ENCODE peak calls at places on chromosomes 1 and 21, in four cellular contexts. One of them, this sample, is unnamed.

GRCh38 chr1:228734881-228735801 is at the start of gene RHOU:
- DNase-seq in fibroblast of the aortic adventitia: peak
- DNase-seq in choroid plexus epithelial cell: peak
- DNase-seq in progenitor cell of endocrine pancreas: peak
- DNase-seq in this sample: peak

GRCh38 chr1:153649867-153650235 is 8.7 kb upstream of the SNAPIN start:
- DNase-seq in fibroblast of the aortic adventitia: no peak
- DNase-seq in choroid plexus epithelial cell: no peak
- DNase-seq in progenitor cell of endocrine pancreas: no peak
- DNase-seq in this sample: no peak

GRCh38 chr21:21000576-21001175 is 2.5 kb downstream of the NCAM2 start:
- DNase-seq in fibroblast of the aortic adventitia: no peak
- DNase-seq in choroid plexus epithelial cell: no peak
- DNase-seq in progenitor cell of endocrine pancreas: no peak
- DNase-seq in this sample: peak

GRCh38 chr1:232543194-232543593 is 86.7 kb downstream of the SIPA1L2 start:
- DNase-seq in fibroblast of the aortic adventitia: no peak
- DNase-seq in choroid plexus epithelial cell: no peak
- DNase-seq in progenitor cell of endocrine pancreas: no peak
- DNase-seq in this sample: no peak

GRCh38 chr1:26771643-26772321 is 16.0 kb upstream of the PIGV start:
- DNase-seq in fibroblast of the aortic adventitia: peak
- DNase-seq in choroid plexus epithelial cell: peak
- DNase-seq in progenitor cell of endocrine pancreas: no peak
- DNase-seq in this sample: peak

GRCh38 chr1:74053407-74053806 is 144.6 kb downstream of the LRRIQ3 start:
- DNase-seq in fibroblast of the aortic adventitia: no peak
- DNase-seq in choroid plexus epithelial cell: no peak
- DNase-seq in progenitor cell of endocrine pancreas: no peak
- DNase-seq in this sample: no peak

GRCh38 chr1:19061343-19061742 is 104.9 kb upstream of the IFFO2 start:
- DNase-seq in fibroblast of the aortic adventitia: no peak
- DNase-seq in choroid plexus epithelial cell: no peak
- DNase-seq in progenitor cell of endocrine pancreas: no peak
- DNase-seq in this sample: no peak

GRCh38 chr1:224544276-224544675 is 71.8 kb upstream of the CNIH3 start:
- DNase-seq in fibroblast of the aortic adventitia: peak
- DNase-seq in choroid plexus epithelial cell: no peak
- DNase-seq in progenitor cell of endocrine pancreas: no peak
- DNase-seq in this sample: no peak

GRCh38 chr1:199862047-199862446 is 165.5 kb upstream of the NR5A2 start:
- DNase-seq in fibroblast of the aortic adventitia: no peak
- DNase-seq in choroid plexus epithelial cell: no peak
- DNase-seq in progenitor cell of endocrine pancreas: no peak
- DNase-seq in this sample: no peak

GRCh38 chr1:39995973-39996393 is 41.0 kb downstream of the MFSD2A start:
- DNase-seq in fibroblast of the aortic adventitia: no peak
- DNase-seq in choroid plexus epithelial cell: no peak
- DNase-seq in progenitor cell of endocrine pancreas: no peak
- DNase-seq in this sample: no peak

GRCh38 chr1:103948526-103948925 is 198.8 kb downstream of the AMY1C start:
- DNase-seq in fibroblast of the aortic adventitia: no peak
- DNase-seq in choroid plexus epithelial cell: peak
- DNase-seq in progenitor cell of endocrine pancreas: no peak
- DNase-seq in this sample: no peak

GRCh38 chr1:93842750-93843500 is 36.1 kb downstream of the DNTTIP2 start:
- DNase-seq in fibroblast of the aortic adventitia: peak
- DNase-seq in choroid plexus epithelial cell: no peak
- DNase-seq in progenitor cell of endocrine pancreas: no peak
- DNase-seq in this sample: peak

GRCh38 chr1:26787381-26787705 is 407 bp upstream of the PIGV start:
- DNase-seq in fibroblast of the aortic adventitia: peak
- DNase-seq in choroid plexus epithelial cell: peak
- DNase-seq in progenitor cell of endocrine pancreas: no peak
- DNase-seq in this sample: no peak

GRCh38 chr1:70008658-70009057 is 196.7 kb downstream of the LRRC40 start:
- DNase-seq in fibroblast of the aortic adventitia: no peak
- DNase-seq in choroid plexus epithelial cell: peak
- DNase-seq in progenitor cell of endocrine pancreas: no peak
- DNase-seq in this sample: no peak

GRCh38 chr1:39842726-39843305 is 40.5 kb downstream of the TRIT1 start:
- DNase-seq in fibroblast of the aortic adventitia: no peak
- DNase-seq in choroid plexus epithelial cell: no peak
- DNase-seq in progenitor cell of endocrine pancreas: no peak
- DNase-seq in this sample: no peak

GRCh38 chr1:206856674-206857464 is 8.6 kb upstream of the IL20 start:
- DNase-seq in fibroblast of the aortic adventitia: no peak
- DNase-seq in choroid plexus epithelial cell: peak
- DNase-seq in progenitor cell of endocrine pancreas: no peak
- DNase-seq in this sample: no peak

GRCh38 chr1:67135354-67135753 is 584 bp upstream of the C1orf141 start:
- DNase-seq in fibroblast of the aortic adventitia: peak
- DNase-seq in choroid plexus epithelial cell: peak
- DNase-seq in progenitor cell of endocrine pancreas: no peak
- DNase-seq in this sample: peak

GRCh38 chr1:25037174-25038074 is 107.3 kb upstream of the RUNX3 start:
- DNase-seq in fibroblast of the aortic adventitia: peak
- DNase-seq in choroid plexus epithelial cell: peak
- DNase-seq in progenitor cell of endocrine pancreas: no peak
- DNase-seq in this sample: peak

GRCh38 chr1:13967707-13968106 is 267.7 kb downstream of the PRDM2 start:
- DNase-seq in fibroblast of the aortic adventitia: no peak
- DNase-seq in choroid plexus epithelial cell: no peak
- DNase-seq in progenitor cell of endocrine pancreas: no peak
- DNase-seq in this sample: no peak

GRCh38 chr1:56507925-56508522 is 71.3 kb downstream of the PLPP3 start:
- DNase-seq in fibroblast of the aortic adventitia: no peak
- DNase-seq in choroid plexus epithelial cell: no peak
- DNase-seq in progenitor cell of endocrine pancreas: no peak
- DNase-seq in this sample: no peak

GRCh38 chr1:211897011-211897410 is 66.4 kb upstream of the LPGAT1 start:
- DNase-seq in fibroblast of the aortic adventitia: no peak
- DNase-seq in choroid plexus epithelial cell: peak
- DNase-seq in progenitor cell of endocrine pancreas: no peak
- DNase-seq in this sample: no peak

GRCh38 chr1:233233508-233234040 is 62.0 kb downstream of the PCNX2 start:
- DNase-seq in fibroblast of the aortic adventitia: no peak
- DNase-seq in choroid plexus epithelial cell: no peak
- DNase-seq in progenitor cell of endocrine pancreas: no peak
- DNase-seq in this sample: no peak

GRCh38 chr1:81304187-81304586 is 496.5 kb upstream of the ADGRL2 start:
- DNase-seq in fibroblast of the aortic adventitia: peak
- DNase-seq in choroid plexus epithelial cell: peak
- DNase-seq in progenitor cell of endocrine pancreas: no peak
- DNase-seq in this sample: peak

GRCh38 chr1:56073614-56074356 is 505.6 kb downstream of the PLPP3 start:
- DNase-seq in fibroblast of the aortic adventitia: peak
- DNase-seq in choroid plexus epithelial cell: peak
- DNase-seq in progenitor cell of endocrine pancreas: no peak
- DNase-seq in this sample: peak

GRCh38 chr1:37795340-37796110 is 1.9 kb downstream of the MANEAL start:
- DNase-seq in fibroblast of the aortic adventitia: peak
- DNase-seq in choroid plexus epithelial cell: peak
- DNase-seq in progenitor cell of endocrine pancreas: peak
- DNase-seq in this sample: peak

GRCh38 chr1:205536759-205537361 is 32.4 kb downstream of the CDK18 start:
- DNase-seq in fibroblast of the aortic adventitia: no peak
- DNase-seq in choroid plexus epithelial cell: no peak
- DNase-seq in progenitor cell of endocrine pancreas: no peak
- DNase-seq in this sample: peak

GRCh38 chr1:207959141-207959825 is 48.4 kb upstream of the CD34 start:
- DNase-seq in fibroblast of the aortic adventitia: peak
- DNase-seq in choroid plexus epithelial cell: peak
- DNase-seq in progenitor cell of endocrine pancreas: no peak
- DNase-seq in this sample: peak

GRCh38 chr21:46402421-46402820 is 56.3 kb upstream of the DIP2A start:
- DNase-seq in fibroblast of the aortic adventitia: no peak
- DNase-seq in choroid plexus epithelial cell: no peak
- DNase-seq in progenitor cell of endocrine pancreas: no peak
- DNase-seq in this sample: peak
- TF ChIP-seq CTCF in fibroblast of the aortic adventitia: no peak
- TF ChIP-seq CTCF in choroid plexus epithelial cell: no peak
- TF ChIP-seq CTCF in progenitor cell of endocrine pancreas: peak
- TF ChIP-seq CTCF in this sample: no peak

GRCh38 chr1:160774886-160775719 is 20.9 kb upstream of the LY9 start:
- DNase-seq in fibroblast of the aortic adventitia: no peak
- DNase-seq in choroid plexus epithelial cell: no peak
- DNase-seq in progenitor cell of endocrine pancreas: no peak
- DNase-seq in this sample: no peak

GRCh38 chr1:160776178-160776577 is 19.8 kb upstream of the LY9 start:
- DNase-seq in fibroblast of the aortic adventitia: no peak
- DNase-seq in choroid plexus epithelial cell: no peak
- DNase-seq in progenitor cell of endocrine pancreas: no peak
- DNase-seq in this sample: no peak

GRCh38 chr1:160778976-160779375 is 17.0 kb upstream of the LY9 start:
- DNase-seq in fibroblast of the aortic adventitia: no peak
- DNase-seq in choroid plexus epithelial cell: no peak
- DNase-seq in progenitor cell of endocrine pancreas: no peak
- DNase-seq in this sample: no peak

GRCh38 chr1:160779662-160780397 is 16.1 kb upstream of the LY9 start:
- DNase-seq in fibroblast of the aortic adventitia: no peak
- DNase-seq in choroid plexus epithelial cell: peak
- DNase-seq in progenitor cell of endocrine pancreas: no peak
- DNase-seq in this sample: no peak

GRCh38 chr1:160777486-160778089 is 18.4 kb upstream of the LY9 start:
- DNase-seq in fibroblast of the aortic adventitia: peak
- DNase-seq in choroid plexus epithelial cell: peak
- DNase-seq in progenitor cell of endocrine pancreas: no peak
- DNase-seq in this sample: no peak
- TF ChIP-seq CTCF in fibroblast of the aortic adventitia: no peak
- TF ChIP-seq CTCF in choroid plexus epithelial cell: peak
- TF ChIP-seq CTCF in progenitor cell of endocrine pancreas: peak
- TF ChIP-seq CTCF in this sample: peak

GRCh38 chr1:171485375-171486047 is at the start of gene PRRC2C:
- DNase-seq in fibroblast of the aortic adventitia: peak
- DNase-seq in choroid plexus epithelial cell: peak
- DNase-seq in progenitor cell of endocrine pancreas: peak
- DNase-seq in this sample: peak
- TF ChIP-seq CTCF in fibroblast of the aortic adventitia: peak
- TF ChIP-seq CTCF in choroid plexus epithelial cell: peak
- TF ChIP-seq CTCF in progenitor cell of endocrine pancreas: peak
- TF ChIP-seq CTCF in this sample: peak

DNA sequence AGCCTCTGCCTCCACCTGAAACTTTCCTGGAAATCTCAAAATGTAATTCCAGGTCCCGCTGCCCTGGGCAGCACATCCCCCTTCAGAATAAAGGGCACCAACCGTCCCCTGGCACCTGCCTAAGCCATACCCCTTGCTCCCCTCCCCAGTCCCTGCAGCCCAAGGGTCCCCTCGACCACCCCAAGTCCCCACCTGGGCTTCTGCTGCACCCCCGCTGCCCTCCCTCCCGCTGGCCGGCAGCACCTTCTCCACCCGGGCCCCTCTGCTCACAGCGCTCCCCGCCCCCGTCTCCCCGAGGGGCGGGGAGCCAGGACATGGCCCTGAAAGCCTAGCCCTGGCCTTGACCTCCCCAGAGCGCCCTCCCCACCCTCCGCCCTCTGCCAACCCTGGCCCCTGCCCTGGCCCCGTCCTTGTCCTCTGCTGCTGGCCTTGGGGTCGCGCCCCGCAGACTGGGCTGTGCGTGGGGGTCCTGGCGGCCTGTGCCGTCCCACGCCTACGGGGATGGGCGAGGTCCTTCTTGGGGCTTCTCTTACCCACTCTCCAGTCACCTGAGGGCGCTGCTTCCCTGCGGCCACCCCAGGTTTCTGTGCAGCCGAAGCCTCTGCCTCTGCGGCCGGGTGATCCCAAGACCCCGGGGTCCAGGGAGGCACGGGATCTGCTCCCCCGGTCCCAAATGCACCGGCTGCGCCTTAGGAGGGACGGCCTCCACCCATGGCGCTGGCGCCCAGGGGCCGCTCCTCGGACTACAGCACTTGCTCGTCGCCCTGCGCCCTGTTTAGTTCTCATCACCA is 41.7 kb downstream of the WDR4 start:
- DNase-seq in fibroblast of the aortic adventitia: no peak
- DNase-seq in choroid plexus epithelial cell: no peak
- DNase-seq in progenitor cell of endocrine pancreas: no peak
- DNase-seq in this sample: peak
- TF ChIP-seq CTCF in fibroblast of the aortic adventitia: no peak
- TF ChIP-seq CTCF in choroid plexus epithelial cell: no peak
- TF ChIP-seq CTCF in progenitor cell of endocrine pancreas: no peak
- TF ChIP-seq CTCF in this sample: no peak

GRCh38 chr1:99647460-99647859 is 1.5 kb downstream of the PALMD start:
- DNase-seq in fibroblast of the aortic adventitia: no peak
- DNase-seq in choroid plexus epithelial cell: no peak
- DNase-seq in progenitor cell of endocrine pancreas: no peak
- DNase-seq in this sample: no peak

GRCh38 chr1:99645699-99646531 is at the start of gene PALMD:
- DNase-seq in fibroblast of the aortic adventitia: no peak
- DNase-seq in choroid plexus epithelial cell: no peak
- DNase-seq in progenitor cell of endocrine pancreas: no peak
- DNase-seq in this sample: peak

GRCh38 chr1:99646885-99647284 is 972 bp downstream of the PALMD start:
- DNase-seq in fibroblast of the aortic adventitia: no peak
- DNase-seq in choroid plexus epithelial cell: no peak
- DNase-seq in progenitor cell of endocrine pancreas: no peak
- DNase-seq in this sample: no peak

GRCh38 chr1:99650021-99650420 is 4.1 kb downstream of the PALMD start:
- DNase-seq in fibroblast of the aortic adventitia: no peak
- DNase-seq in choroid plexus epithelial cell: peak
- DNase-seq in progenitor cell of endocrine pancreas: no peak
- DNase-seq in this sample: no peak

GRCh38 chr1:99648107-99648506 is 2.2 kb downstream of the PALMD start:
- DNase-seq in fibroblast of the aortic adventitia: no peak
- DNase-seq in choroid plexus epithelial cell: no peak
- DNase-seq in progenitor cell of endocrine pancreas: no peak
- DNase-seq in this sample: no peak
- TF ChIP-seq CTCF in fibroblast of the aortic adventitia: no peak
- TF ChIP-seq CTCF in choroid plexus epithelial cell: peak
- TF ChIP-seq CTCF in progenitor cell of endocrine pancreas: peak
- TF ChIP-seq CTCF in this sample: peak